ENCODE peak calls at places on chromosomes 16 and 17, in seven cellular contexts. One of them, this sample, is unnamed.

GRCh38 chr16:26857371-26857770 is 209.4 kb upstream of the C16orf82 start:
- DNase-seq in hepatocyte: no peak
- DNase-seq in fibroblast of the aortic adventitia: no peak
- DNase-seq in stimulated activated CD4-positive, alpha-beta T cell treated with anti-CD3 and anti-CD28 coated beads, Interleukin-1b, Interleukin-23, amount 100 ng/mL, for 48 hours: no peak
- DNase-seq in fibroblast of lung: no peak
- DNase-seq in SHP77: no peak
- DNase-seq in cardiac fibroblast: no peak
- DNase-seq in this sample: no peak

GRCh38 chr17:27293359-27293897 is 486 bp upstream of the WSB1 start:
- DNase-seq in hepatocyte: no peak
- DNase-seq in fibroblast of the aortic adventitia: no peak
- DNase-seq in stimulated activated CD4-positive, alpha-beta T cell treated with anti-CD3 and anti-CD28 coated beads, Interleukin-1b, Interleukin-23, amount 100 ng/mL, for 48 hours: no peak
- DNase-seq in fibroblast of lung: no peak
- DNase-seq in SHP77: no peak
- DNase-seq in cardiac fibroblast: no peak
- DNase-seq in this sample: no peak

GRCh38 chr16:66474750-66475199 is 47.7 kb downstream of the BEAN1 start:
- DNase-seq in hepatocyte: no peak
- DNase-seq in fibroblast of the aortic adventitia: no peak
- DNase-seq in stimulated activated CD4-positive, alpha-beta T cell treated with anti-CD3 and anti-CD28 coated beads, Interleukin-1b, Interleukin-23, amount 100 ng/mL, for 48 hours: peak
- DNase-seq in fibroblast of lung: no peak
- DNase-seq in SHP77: peak
- DNase-seq in cardiac fibroblast: no peak
- DNase-seq in this sample: no peak

GRCh38 chr17:29590261-29590978 is 972 bp upstream of the GIT1 start:
- DNase-seq in hepatocyte: no peak
- DNase-seq in fibroblast of the aortic adventitia: peak
- DNase-seq in stimulated activated CD4-positive, alpha-beta T cell treated with anti-CD3 and anti-CD28 coated beads, Interleukin-1b, Interleukin-23, amount 100 ng/mL, for 48 hours: no peak
- DNase-seq in fibroblast of lung: peak
- DNase-seq in SHP77: peak
- DNase-seq in cardiac fibroblast: peak
- DNase-seq in this sample: no peak

GRCh38 chr17:17071531-17072360 is 29.5 kb downstream of the MPRIP start:
- DNase-seq in hepatocyte: no peak
- DNase-seq in fibroblast of the aortic adventitia: no peak
- DNase-seq in stimulated activated CD4-positive, alpha-beta T cell treated with anti-CD3 and anti-CD28 coated beads, Interleukin-1b, Interleukin-23, amount 100 ng/mL, for 48 hours: no peak
- DNase-seq in fibroblast of lung: no peak
- DNase-seq in SHP77: no peak
- DNase-seq in cardiac fibroblast: no peak
- DNase-seq in this sample: no peak

GRCh38 chr17:78276499-78276898 is 45.1 kb downstream of the TMEM235 start:
- DNase-seq in hepatocyte: peak
- DNase-seq in fibroblast of the aortic adventitia: no peak
- DNase-seq in stimulated activated CD4-positive, alpha-beta T cell treated with anti-CD3 and anti-CD28 coated beads, Interleukin-1b, Interleukin-23, amount 100 ng/mL, for 48 hours: no peak
- DNase-seq in fibroblast of lung: no peak
- DNase-seq in SHP77: no peak
- DNase-seq in cardiac fibroblast: no peak
- DNase-seq in this sample: no peak

GRCh38 chr17:9424071-9424640 is 151.5 kb downstream of the STX8 start:
- DNase-seq in hepatocyte: no peak
- DNase-seq in fibroblast of the aortic adventitia: no peak
- DNase-seq in stimulated activated CD4-positive, alpha-beta T cell treated with anti-CD3 and anti-CD28 coated beads, Interleukin-1b, Interleukin-23, amount 100 ng/mL, for 48 hours: no peak
- DNase-seq in fibroblast of lung: no peak
- DNase-seq in SHP77: no peak
- DNase-seq in cardiac fibroblast: no peak
- DNase-seq in this sample: no peak

GRCh38 chr16:71883193-71883848 is 661 bp downstream of the ZNF821 start:
- DNase-seq in hepatocyte: peak
- DNase-seq in fibroblast of the aortic adventitia: peak
- DNase-seq in stimulated activated CD4-positive, alpha-beta T cell treated with anti-CD3 and anti-CD28 coated beads, Interleukin-1b, Interleukin-23, amount 100 ng/mL, for 48 hours: no peak
- DNase-seq in fibroblast of lung: peak
- DNase-seq in SHP77: no peak
- DNase-seq in cardiac fibroblast: no peak
- DNase-seq in this sample: peak

GRCh38 chr17:50129303-50129945 is 536 bp downstream of the SAMD14 start:
- DNase-seq in hepatocyte: peak
- DNase-seq in fibroblast of the aortic adventitia: no peak
- DNase-seq in stimulated activated CD4-positive, alpha-beta T cell treated with anti-CD3 and anti-CD28 coated beads, Interleukin-1b, Interleukin-23, amount 100 ng/mL, for 48 hours: no peak
- DNase-seq in fibroblast of lung: peak
- DNase-seq in SHP77: no peak
- DNase-seq in cardiac fibroblast: peak
- DNase-seq in this sample: no peak

GRCh38 chr16:17259751-17260270 is 210.9 kb downstream of the XYLT1 start:
- DNase-seq in hepatocyte: no peak
- DNase-seq in fibroblast of the aortic adventitia: no peak
- DNase-seq in stimulated activated CD4-positive, alpha-beta T cell treated with anti-CD3 and anti-CD28 coated beads, Interleukin-1b, Interleukin-23, amount 100 ng/mL, for 48 hours: no peak
- DNase-seq in fibroblast of lung: no peak
- DNase-seq in SHP77: no peak
- DNase-seq in cardiac fibroblast: no peak
- DNase-seq in this sample: no peak

GRCh38 chr17:44216173-44216572 is 3.3 kb downstream of the UBTF start:
- DNase-seq in hepatocyte: no peak
- DNase-seq in fibroblast of the aortic adventitia: no peak
- DNase-seq in stimulated activated CD4-positive, alpha-beta T cell treated with anti-CD3 and anti-CD28 coated beads, Interleukin-1b, Interleukin-23, amount 100 ng/mL, for 48 hours: no peak
- DNase-seq in fibroblast of lung: no peak
- DNase-seq in SHP77: no peak
- DNase-seq in cardiac fibroblast: no peak
- DNase-seq in this sample: no peak

GRCh38 chr17:83194189-83194565 is 114.8 kb downstream of the METRNL start:
- DNase-seq in hepatocyte: no peak
- DNase-seq in fibroblast of the aortic adventitia: no peak
- DNase-seq in stimulated activated CD4-positive, alpha-beta T cell treated with anti-CD3 and anti-CD28 coated beads, Interleukin-1b, Interleukin-23, amount 100 ng/mL, for 48 hours: no peak
- DNase-seq in fibroblast of lung: no peak
- DNase-seq in SHP77: no peak
- DNase-seq in cardiac fibroblast: no peak
- DNase-seq in this sample: no peak

GRCh38 chr17:48505788-48506187 is 25.0 kb downstream of the HOXB1 start:
- DNase-seq in hepatocyte: peak
- DNase-seq in fibroblast of the aortic adventitia: peak
- DNase-seq in stimulated activated CD4-positive, alpha-beta T cell treated with anti-CD3 and anti-CD28 coated beads, Interleukin-1b, Interleukin-23, amount 100 ng/mL, for 48 hours: peak
- DNase-seq in fibroblast of lung: peak
- DNase-seq in SHP77: peak
- DNase-seq in cardiac fibroblast: peak
- DNase-seq in this sample: peak

GRCh38 chr16:21150375-21151001 is at the start of gene DNAH3:
- DNase-seq in hepatocyte: no peak
- DNase-seq in fibroblast of the aortic adventitia: no peak
- DNase-seq in stimulated activated CD4-positive, alpha-beta T cell treated with anti-CD3 and anti-CD28 coated beads, Interleukin-1b, Interleukin-23, amount 100 ng/mL, for 48 hours: no peak
- DNase-seq in fibroblast of lung: no peak
- DNase-seq in SHP77: peak
- DNase-seq in cardiac fibroblast: peak
- DNase-seq in this sample: no peak

GRCh38 chr17:50027639-50028206 is 28.2 kb upstream of the ITGA3 start:
- DNase-seq in hepatocyte: peak
- DNase-seq in fibroblast of the aortic adventitia: peak
- DNase-seq in stimulated activated CD4-positive, alpha-beta T cell treated with anti-CD3 and anti-CD28 coated beads, Interleukin-1b, Interleukin-23, amount 100 ng/mL, for 48 hours: no peak
- DNase-seq in fibroblast of lung: peak
- DNase-seq in SHP77: peak
- DNase-seq in cardiac fibroblast: peak
- DNase-seq in this sample: peak

GRCh38 chr17:80453980-80454556 is 22.3 kb downstream of the NPTX1 start:
- DNase-seq in hepatocyte: no peak
- DNase-seq in fibroblast of the aortic adventitia: peak
- DNase-seq in stimulated activated CD4-positive, alpha-beta T cell treated with anti-CD3 and anti-CD28 coated beads, Interleukin-1b, Interleukin-23, amount 100 ng/mL, for 48 hours: no peak
- DNase-seq in fibroblast of lung: no peak
- DNase-seq in SHP77: no peak
- DNase-seq in cardiac fibroblast: no peak
- DNase-seq in this sample: no peak

GRCh38 chr17:81483085-81483861 is 29.3 kb downstream of the ACTG1 start:
- DNase-seq in hepatocyte: no peak
- DNase-seq in fibroblast of the aortic adventitia: no peak
- DNase-seq in stimulated activated CD4-positive, alpha-beta T cell treated with anti-CD3 and anti-CD28 coated beads, Interleukin-1b, Interleukin-23, amount 100 ng/mL, for 48 hours: no peak
- DNase-seq in fibroblast of lung: no peak
- DNase-seq in SHP77: peak
- DNase-seq in cardiac fibroblast: peak
- DNase-seq in this sample: no peak

GRCh38 chr17:31908386-31908785 is 6.9 kb upstream of the UTP6 start:
- DNase-seq in hepatocyte: no peak
- DNase-seq in fibroblast of the aortic adventitia: no peak
- DNase-seq in stimulated activated CD4-positive, alpha-beta T cell treated with anti-CD3 and anti-CD28 coated beads, Interleukin-1b, Interleukin-23, amount 100 ng/mL, for 48 hours: no peak
- DNase-seq in fibroblast of lung: no peak
- DNase-seq in SHP77: no peak
- DNase-seq in cardiac fibroblast: no peak
- DNase-seq in this sample: no peak

GRCh38 chr17:5027921-5028320 is 7.3 kb downstream of the SLC52A1 start:
- DNase-seq in hepatocyte: no peak
- DNase-seq in fibroblast of the aortic adventitia: no peak
- DNase-seq in stimulated activated CD4-positive, alpha-beta T cell treated with anti-CD3 and anti-CD28 coated beads, Interleukin-1b, Interleukin-23, amount 100 ng/mL, for 48 hours: no peak
- DNase-seq in fibroblast of lung: no peak
- DNase-seq in SHP77: no peak
- DNase-seq in cardiac fibroblast: no peak
- DNase-seq in this sample: no peak

GRCh38 chr17:16568541-16569357 is at the start of gene ZNF287:
- DNase-seq in hepatocyte: peak
- DNase-seq in fibroblast of the aortic adventitia: peak
- DNase-seq in stimulated activated CD4-positive, alpha-beta T cell treated with anti-CD3 and anti-CD28 coated beads, Interleukin-1b, Interleukin-23, amount 100 ng/mL, for 48 hours: peak
- DNase-seq in fibroblast of lung: peak
- DNase-seq in SHP77: peak
- DNase-seq in cardiac fibroblast: peak
- DNase-seq in this sample: peak

GRCh38 chr16:58011652-58012051 is 10.4 kb downstream of the USB1 start:
- DNase-seq in hepatocyte: peak
- DNase-seq in fibroblast of the aortic adventitia: peak
- DNase-seq in stimulated activated CD4-positive, alpha-beta T cell treated with anti-CD3 and anti-CD28 coated beads, Interleukin-1b, Interleukin-23, amount 100 ng/mL, for 48 hours: no peak
- DNase-seq in fibroblast of lung: peak
- DNase-seq in SHP77: no peak
- DNase-seq in cardiac fibroblast: peak
- DNase-seq in this sample: peak

GRCh38 chr17:75550139-75550465 is 24.6 kb downstream of the LLGL2 start:
- DNase-seq in hepatocyte: no peak
- DNase-seq in fibroblast of the aortic adventitia: no peak
- DNase-seq in stimulated activated CD4-positive, alpha-beta T cell treated with anti-CD3 and anti-CD28 coated beads, Interleukin-1b, Interleukin-23, amount 100 ng/mL, for 48 hours: no peak
- DNase-seq in fibroblast of lung: no peak
- DNase-seq in SHP77: no peak
- DNase-seq in cardiac fibroblast: no peak
- DNase-seq in this sample: no peak

GRCh38 chr17:33234930-33235685 is 58.0 kb downstream of the ASIC2 start:
- DNase-seq in hepatocyte: peak
- DNase-seq in fibroblast of the aortic adventitia: peak
- DNase-seq in stimulated activated CD4-positive, alpha-beta T cell treated with anti-CD3 and anti-CD28 coated beads, Interleukin-1b, Interleukin-23, amount 100 ng/mL, for 48 hours: peak
- DNase-seq in fibroblast of lung: peak
- DNase-seq in SHP77: peak
- DNase-seq in cardiac fibroblast: peak
- DNase-seq in this sample: peak

GRCh38 chr17:20775331-20775730 is 195.8 kb downstream of the CDRT15L2 start:
- DNase-seq in hepatocyte: no peak
- DNase-seq in fibroblast of the aortic adventitia: no peak
- DNase-seq in stimulated activated CD4-positive, alpha-beta T cell treated with anti-CD3 and anti-CD28 coated beads, Interleukin-1b, Interleukin-23, amount 100 ng/mL, for 48 hours: no peak
- DNase-seq in fibroblast of lung: no peak
- DNase-seq in SHP77: no peak
- DNase-seq in cardiac fibroblast: no peak
- DNase-seq in this sample: no peak

GRCh38 chr17:41585301-41585700 is 1.4 kb downstream of the KRT14 start:
- DNase-seq in hepatocyte: no peak
- DNase-seq in fibroblast of the aortic adventitia: no peak
- DNase-seq in stimulated activated CD4-positive, alpha-beta T cell treated with anti-CD3 and anti-CD28 coated beads, Interleukin-1b, Interleukin-23, amount 100 ng/mL, for 48 hours: no peak
- DNase-seq in fibroblast of lung: no peak
- DNase-seq in SHP77: no peak
- DNase-seq in cardiac fibroblast: no peak
- DNase-seq in this sample: no peak

GRCh38 chr16:4370570-4371480 is 823 bp upstream of the VASN start:
- DNase-seq in hepatocyte: peak
- DNase-seq in fibroblast of the aortic adventitia: peak
- DNase-seq in stimulated activated CD4-positive, alpha-beta T cell treated with anti-CD3 and anti-CD28 coated beads, Interleukin-1b, Interleukin-23, amount 100 ng/mL, for 48 hours: no peak
- DNase-seq in fibroblast of lung: peak
- DNase-seq in SHP77: no peak
- DNase-seq in cardiac fibroblast: peak
- DNase-seq in this sample: peak

GRCh38 chr16:1984347-1985225 is 593 bp downstream of the GFER start:
- DNase-seq in hepatocyte: peak
- DNase-seq in fibroblast of the aortic adventitia: no peak
- DNase-seq in stimulated activated CD4-positive, alpha-beta T cell treated with anti-CD3 and anti-CD28 coated beads, Interleukin-1b, Interleukin-23, amount 100 ng/mL, for 48 hours: no peak
- DNase-seq in fibroblast of lung: peak
- DNase-seq in SHP77: no peak
- DNase-seq in cardiac fibroblast: no peak
- DNase-seq in this sample: no peak

GRCh38 chr17:9367186-9367585 is 208.4 kb downstream of the STX8 start:
- DNase-seq in hepatocyte: no peak
- DNase-seq in fibroblast of the aortic adventitia: no peak
- DNase-seq in stimulated activated CD4-positive, alpha-beta T cell treated with anti-CD3 and anti-CD28 coated beads, Interleukin-1b, Interleukin-23, amount 100 ng/mL, for 48 hours: no peak
- DNase-seq in fibroblast of lung: no peak
- DNase-seq in SHP77: peak
- DNase-seq in cardiac fibroblast: no peak
- DNase-seq in this sample: no peak

GRCh38 chr17:57966246-57966645 is 11.0 kb upstream of the CUEDC1 start:
- DNase-seq in hepatocyte: no peak
- DNase-seq in fibroblast of the aortic adventitia: no peak
- DNase-seq in stimulated activated CD4-positive, alpha-beta T cell treated with anti-CD3 and anti-CD28 coated beads, Interleukin-1b, Interleukin-23, amount 100 ng/mL, for 48 hours: no peak
- DNase-seq in fibroblast of lung: no peak
- DNase-seq in SHP77: no peak
- DNase-seq in cardiac fibroblast: no peak
- DNase-seq in this sample: no peak